ENCODE peak calls at places on chromosomes 1 and 21, in five cellular contexts. M, E, O, K and U are unnamed samples.

GRCh38 chr1:158295791-158296190 is 6.1 kb downstream of the CD1C start:
- DNase-seq in E (no peak), O (no peak), K (no peak), M (no peak), U (no peak)

GRCh38 chr1:76759171-76759860 is 108.0 kb upstream of the ST6GALNAC5 start:
- DNase-seq in M (no peak), K (no peak), E (no peak), O (no peak), U (no peak)

GRCh38 chr1:111747282-111747734 is 8.1 kb upstream of the INKA2 start:
- DNase-seq in M (peak), K (no peak), O (peak), E (peak), U (peak)

GRCh38 chr1:231557898-231558710 is 29.6 kb downstream of the TSNAX start:
- DNase-seq in M (no peak), O (no peak), K (no peak), E (peak), U (no peak)

GRCh38 chr1:51953079-51953478 is 37.4 kb downstream of the RAB3B start:
- DNase-seq in K (no peak), E (no peak), O (no peak), M (no peak), U (no peak)

GRCh38 chr1:182869241-182869666 is 30.1 kb downstream of the DHX9 start:
- DNase-seq in E (no peak), K (no peak), M (no peak), O (peak), U (no peak)

GRCh38 chr21:45414396-45415187 is 9.6 kb downstream of the COL18A1 start:
- DNase-seq in E (no peak), K (no peak), M (no peak), O (no peak), U (no peak)

GRCh38 chr1:238088891-238089290 is 198.2 kb upstream of the ZP4 start:
- DNase-seq in O (no peak), E (no peak), K (no peak), M (no peak), U (no peak)

GRCh38 chr1:218156602-218157001 is 128.5 kb upstream of the RRP15 start:
- DNase-seq in O (no peak), E (no peak), K (peak), M (no peak), U (no peak)

GRCh38 chr1:219304227-219305226 is 130.8 kb downstream of the LYPLAL1 start:
- DNase-seq in E (peak), M (no peak), K (no peak), O (no peak), U (no peak)

GRCh38 chr1:64920936-64921589 is 45.3 kb downstream of the JAK1 start:
- DNase-seq in E (peak), O (no peak), K (no peak), M (no peak), U (no peak)

GRCh38 chr21:27683292-27683691 is 716.4 kb upstream of the ADAMTS5 start:
- DNase-seq in K (no peak), E (no peak), M (no peak), O (no peak), U (no peak)

GRCh38 chr1:151574575-151575529 is 34.7 kb downstream of the TUFT1 start:
- DNase-seq in M (no peak), E (peak), K (no peak), O (no peak), U (no peak)

GRCh38 chr1:21302747-21303715 is 12.8 kb upstream of the ECE1 start:
- DNase-seq in K (no peak), E (peak), M (no peak), O (no peak), U (no peak)

GRCh38 chr1:21904725-21905520 is 32.2 kb downstream of the HSPG2 start:
- DNase-seq in E (peak), M (no peak), K (no peak), O (no peak), U (no peak)

GRCh38 chr1:150578278-150579109 is 916 bp downstream of the MCL1 start:
- DNase-seq in O (peak), M (peak), K (no peak), E (peak), U (no peak)

GRCh38 chr1:186620951-186621350 is 59.3 kb downstream of the PTGS2 start:
- DNase-seq in M (no peak), O (no peak), K (no peak), E (peak), U (no peak)

GRCh38 chr1:119139857-119140176 is 636 bp downstream of the WARS2 start:
- DNase-seq in E (no peak), O (no peak), K (no peak), M (no peak), U (no peak)

GRCh38 chr1:71835442-71835813 is 446.9 kb downstream of the NEGR1 start:
- DNase-seq in E (no peak), M (no peak), K (no peak), O (no peak), U (no peak)

GRCh38 chr1:195569934-195570333 is 1038.3 kb downstream of the KCNT2 start:
- DNase-seq in M (no peak), E (no peak), K (no peak), O (no peak), U (no peak)

GRCh38 chr1:119915517-119915916 is 19.2 kb upstream of the ADAM30 start:
- DNase-seq in M (no peak), E (no peak), K (no peak), O (no peak), U (no peak)

GRCh38 chr1:2050482-2050792 is 226 bp downstream of the PRKCZ start:
- DNase-seq in O (no peak), M (no peak), K (no peak), E (no peak), U (no peak)

GRCh38 chr1:186002426-186002825 is 268.2 kb downstream of the HMCN1 start:
- DNase-seq in M (no peak), E (no peak), O (no peak), K (no peak), U (no peak)

GRCh38 chr1:66533804-66534745 is at the start of gene SGIP1:
- DNase-seq in M (peak), K (peak), O (peak), E (peak), U (peak)

GRCh38 chr1:235643837-235644692 is 5.5 kb downstream of the GNG4 start:
- DNase-seq in E (no peak), M (no peak), K (no peak), O (no peak), U (no peak)

GRCh38 chr21:45533731-45534571 is 8.3 kb downstream of the SLC19A1 start:
- DNase-seq in E (no peak), K (no peak), M (no peak), O (no peak), U (no peak)

GRCh38 chr21:39802226-39802625 is 57.2 kb downstream of the IGSF5 start:
- DNase-seq in E (no peak), O (no peak), K (no peak), M (no peak), U (no peak)

GRCh38 chr1:92877081-92877711 is 45.4 kb downstream of the RPL5 start:
- DNase-seq in O (no peak), M (no peak), E (no peak), K (no peak), U (no peak)

GRCh38 chr1:180098242-180098995 is 56.2 kb upstream of the QSOX1 start:
- DNase-seq in K (no peak), M (no peak), O (no peak), E (peak), U (no peak)

GRCh38 chr1:97247196-97247595 is 525.6 kb downstream of the PTBP2 start:
- DNase-seq in K (no peak), O (no peak), M (no peak), E (peak), U (no peak)

GRCh38 chr1:160622885-160623633 is 23.8 kb downstream of the SLAMF1 start:
- DNase-seq in O (no peak), M (no peak), E (no peak), K (no peak), U (no peak)

GRCh38 chr1:20070357-20070756 is 363 bp downstream of the PLA2G5 start:
- DNase-seq in O (no peak), K (no peak), M (peak), E (no peak), U (no peak)

GRCh38 chr1:152880316-152880715 is 2.2 kb downstream of the SMCP start:
- DNase-seq in E (no peak), K (no peak), O (no peak), M (no peak), U (no peak)

GRCh38 chr1:221740941-221741363 is 937 bp downstream of the DUSP10 start:
- DNase-seq in K (no peak), O (no peak), M (no peak), E (no peak), U (no peak)

GRCh38 chr1:116832932-116833578 is 76.7 kb upstream of the PTGFRN start:
- DNase-seq in O (no peak), K (no peak), M (no peak), E (no peak), U (no peak)

GRCh38 chr1:33137800-33138199 is 44.0 kb downstream of the TRIM62 start:
- DNase-seq in K (peak), M (no peak), E (no peak), O (peak), U (peak)
- TF ChIP-seq CTCF in K (peak), M (peak), E (peak), O (peak), U (peak)

GRCh38 chr1:224172229-224172628 is 10.8 kb upstream of the DEGS1 start:
- DNase-seq in E (no peak), O (no peak), K (no peak), M (no peak), U (no peak)

GRCh38 chr1:224173523-224173922 is 9.5 kb upstream of the DEGS1 start:
- DNase-seq in E (no peak), O (no peak), M (no peak), K (no peak), U (no peak)

GRCh38 chr1:224168859-224169380 is 14.1 kb upstream of the DEGS1 start:
- DNase-seq in M (peak), K (no peak), E (peak), O (no peak), U (no peak)

GRCh38 chr1:224169876-224170275 is 13.2 kb upstream of the DEGS1 start:
- DNase-seq in O (no peak), E (no peak), M (no peak), K (no peak), U (no peak)

DNA sequence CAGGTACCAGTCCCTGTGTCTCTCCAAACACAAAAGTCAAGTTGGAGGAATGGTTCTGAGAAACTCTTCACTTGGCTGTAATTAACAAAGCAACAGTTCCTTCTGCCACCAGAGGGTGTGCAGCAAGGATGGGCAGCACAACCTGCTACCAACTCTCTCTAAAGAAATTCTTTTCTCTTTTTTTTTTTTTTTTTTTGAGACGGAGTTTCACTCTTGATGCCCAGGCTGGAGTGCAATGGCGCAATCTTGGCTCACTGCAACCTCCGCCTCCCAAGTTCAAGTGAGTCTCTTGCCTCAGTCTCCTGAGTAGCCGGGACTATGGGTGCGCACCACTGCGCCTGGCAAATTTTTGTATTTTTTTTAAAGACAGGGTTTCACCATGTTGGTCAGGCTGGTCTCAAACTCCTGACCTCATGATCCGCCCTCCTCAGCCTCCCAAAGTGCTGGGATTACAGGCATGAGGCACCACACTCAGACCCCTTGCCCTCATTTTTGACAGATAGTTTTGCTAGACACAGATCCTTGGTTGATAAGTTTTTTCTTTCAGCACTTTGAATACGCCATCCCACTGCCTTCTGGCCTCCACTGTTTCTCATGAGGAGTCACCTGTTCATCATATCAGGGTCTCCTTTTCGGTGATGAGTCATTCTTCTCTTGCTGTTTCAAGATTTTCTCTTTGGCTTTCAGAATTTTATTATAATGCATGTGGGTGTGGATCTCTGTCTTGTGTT is 12.1 kb upstream of the DEGS1 start:
- DNase-seq in K (no peak), E (peak), M (no peak), O (no peak), U (no peak)
- TF ChIP-seq CTCF in K (peak), E (peak), M (no peak), O (peak), U (peak)

DNA sequence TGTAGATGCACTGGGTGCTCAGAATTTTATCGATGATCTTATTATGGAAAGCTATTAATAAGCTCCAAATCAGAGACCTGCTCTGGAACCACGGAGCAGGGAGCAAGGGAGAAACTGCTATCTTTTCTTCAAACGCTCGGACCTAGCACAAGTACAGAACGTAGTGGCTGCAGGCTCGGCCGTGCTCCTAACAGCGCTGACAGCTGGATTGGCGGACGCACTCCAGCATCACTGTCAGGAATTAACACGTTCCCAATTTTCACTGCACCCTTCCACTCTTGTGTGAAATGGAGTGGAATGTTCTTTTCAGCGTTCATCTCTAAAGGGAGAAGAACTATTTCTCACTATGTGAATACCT is 107.0 kb downstream of the ZNF281 start:
- DNase-seq in O (peak), K (no peak), M (no peak), E (peak), U (no peak)
- TF ChIP-seq CTCF in O (no peak), K (no peak), M (no peak), E (no peak), U (no peak)

GRCh38 chr1:17010601-17011438 is 908 bp downstream of the ATP13A2 start:
- DNase-seq in K (no peak), M (peak), E (peak), O (peak), U (no peak)
- TF ChIP-seq CTCF in K (no peak), M (no peak), E (no peak), O (no peak), U (no peak)

GRCh38 chr21:32099812-32100416 is 178.9 kb downstream of the MIS18A start:
- DNase-seq in K (no peak), O (no peak), M (no peak), E (no peak), U (no peak)
- TF ChIP-seq CTCF in K (peak), O (no peak), M (no peak), E (no peak), U (peak)

DNA sequence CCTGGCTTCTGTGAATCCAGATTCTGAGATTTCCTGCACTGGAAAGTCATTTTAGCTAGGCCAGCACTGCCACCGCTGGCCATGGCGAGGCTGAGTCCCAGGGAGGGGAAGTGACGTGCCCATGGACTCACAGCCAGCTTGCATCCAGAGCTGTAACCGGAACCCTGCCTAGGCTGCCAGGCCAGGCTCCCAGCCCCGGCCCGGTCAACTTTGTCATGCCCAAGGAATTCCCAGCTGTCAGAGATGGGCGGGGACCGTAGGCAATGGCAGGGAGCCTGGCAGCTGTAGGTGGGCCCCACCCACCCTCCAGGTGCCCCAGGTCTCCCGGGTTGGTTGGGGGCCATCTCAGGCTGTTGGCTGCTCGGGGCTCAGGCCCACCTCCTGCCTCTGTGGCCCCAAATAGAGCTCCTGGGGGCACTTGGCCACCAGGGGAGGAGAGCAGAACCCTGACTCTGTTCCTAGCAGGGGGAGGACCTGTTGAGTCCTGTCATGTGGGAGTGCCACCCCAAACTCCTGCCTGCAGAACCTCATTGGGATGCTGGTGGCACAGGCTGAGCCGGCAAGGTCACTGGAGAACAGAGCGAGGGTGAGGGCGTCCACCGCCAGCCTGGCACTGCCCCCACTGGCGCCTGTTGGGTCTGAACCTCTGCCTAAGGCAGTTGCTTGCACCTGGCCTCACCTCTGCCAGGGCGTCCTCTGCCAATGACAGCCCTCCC is 57.8 kb downstream of the FOXO6 start:
- DNase-seq in O (no peak), K (no peak), M (no peak), E (peak), U (no peak)
- TF ChIP-seq CTCF in O (no peak), K (no peak), M (no peak), E (peak), U (no peak)